ENCODE peak calls at places on chromosomes 11 and 22, in seven cellular contexts. M is body of pancreas, U is B cell, L is heart left ventricle, Q is endothelial cell of umbilical vein, C is brain microvascular endothelial cell, V is HCT116. R is an unnamed sample.

GRCh38 chr11:116948375-116948774 is 111.0 kb upstream of the APOA1 start:
- DNase-seq in M (no peak), U (no peak), C (peak; percentile 54), L (no peak), V (peak; percentile 42), Q (no peak), R (peak; percentile 27)

GRCh38 chr22:20128902-20129746 is 2.5 kb upstream of the ZDHHC8 start:
- DNase-seq in C (peak; percentile 43), U (no peak), M (peak; percentile 55), V (no peak), L (no peak), Q (peak; percentile 33), R (peak; percentile 71)

GRCh38 chr11:61429346-61429690 is 457 bp downstream of the CPSF7 start:
- DNase-seq in C (peak; percentile 28), M (peak; percentile 53), Q (peak; percentile 67), L (peak; percentile 73), V (peak; percentile 15), U (peak; percentile 90), R (peak; percentile 82)

GRCh38 chr11:45599161-45599943 is 66.1 kb downstream of the CHST1 start:
- DNase-seq in Q (no peak), L (no peak), C (no peak), U (no peak), M (no peak), V (no peak), R (no peak)

GRCh38 chr22:35392357-35392756 is 7.6 kb upstream of the MCM5 start:
- DNase-seq in U (peak; percentile 58), V (no peak), Q (no peak), C (no peak), L (no peak), M (no peak), R (no peak)

GRCh38 chr22:19706661-19707151 is 7.6 kb upstream of the SEPTIN5 start:
- DNase-seq in U (no peak), M (no peak), L (no peak), V (no peak), C (no peak), Q (no peak), R (no peak)

GRCh38 chr11:19283998-19284397 is 43.3 kb upstream of the E2F8 start:
- DNase-seq in M (no peak), U (no peak), Q (no peak), V (no peak), L (no peak), C (no peak), R (no peak)

GRCh38 chr11:47616726-47617416 is 22.7 kb upstream of the C1QTNF4 start:
- DNase-seq in U (no peak), C (peak; percentile 75), L (peak; percentile 66), Q (peak; percentile 68), M (peak; percentile 45), V (peak; percentile 21), R (peak; percentile 72)

GRCh38 chr22:42468841-42469240 is 36.6 kb upstream of the NFAM1 start:
- DNase-seq in U (no peak), L (no peak), V (no peak), C (peak; percentile 11), M (no peak), Q (no peak), R (peak; percentile 15)

GRCh38 chr11:84558085-84558905 is 1068.8 kb downstream of the DLG2 start:
- DNase-seq in Q (peak; percentile 35), C (peak; percentile 34), U (peak; percentile 46), V (peak; percentile 18), M (peak; percentile 72), L (no peak), R (peak; percentile 9)

GRCh38 chr22:43391306-43391705 is 20.5 kb upstream of the MPPED1 start:
- DNase-seq in L (no peak), M (no peak), U (no peak), C (no peak), V (no peak), Q (no peak), R (no peak)

GRCh38 chr11:102573851-102574250 is 43.3 kb upstream of the MMP7 start:
- DNase-seq in Q (no peak), C (no peak), V (no peak), L (no peak), M (no peak), U (no peak), R (peak; percentile 84)

GRCh38 chr11:77250881-77251640 is 50.4 kb downstream of the GDPD4 start:
- DNase-seq in V (no peak), C (peak; percentile 7), L (no peak), M (no peak), U (no peak), Q (peak; percentile 73), R (peak; percentile 61)

GRCh38 chr11:95705485-95706124 is 84.0 kb downstream of the FAM76B start:
- DNase-seq in C (peak; percentile 83), V (peak; percentile 82), L (peak; percentile 82), U (peak; percentile 89), M (peak; percentile 86), Q (peak; percentile 87), R (peak; percentile 76)

GRCh38 chr11:34437224-34437879 is 1.4 kb upstream of the CAT start:
- DNase-seq in V (no peak), C (no peak), Q (no peak), U (no peak), L (no peak), M (no peak), R (no peak)

GRCh38 chr11:69213964-69214363 is 58.2 kb downstream of the SMIM38 start:
- DNase-seq in V (no peak), M (no peak), U (no peak), L (no peak), Q (no peak), C (no peak), R (no peak)

GRCh38 chr11:117744471-117745280 is 52.3 kb downstream of the DSCAML1 start:
- DNase-seq in Q (no peak), V (no peak), U (no peak), C (no peak), M (no peak), L (no peak), R (no peak)

GRCh38 chr22:45997077-45997774 is 20.3 kb upstream of the WNT7B start:
- DNase-seq in L (peak; percentile 96), U (peak; percentile 49), C (peak; percentile 93), M (peak; percentile 80), V (no peak), Q (peak; percentile 98), R (peak; percentile 99)

GRCh38 chr11:134370526-134371435 is 39.0 kb downstream of the GLB1L2 start:
- DNase-seq in Q (no peak), U (no peak), M (no peak), L (peak; percentile 11), C (no peak), V (no peak), R (no peak)

GRCh38 chr22:45344339-45344738 is 34.6 kb downstream of the FAM118A start:
- DNase-seq in U (no peak), C (no peak), M (no peak), V (no peak), Q (no peak), L (no peak), R (no peak)

GRCh38 chr22:46354176-46354992 is 18.9 kb downstream of the TRMU start:
- DNase-seq in Q (no peak), M (no peak), U (no peak), L (peak; percentile 18), V (no peak), C (no peak), R (no peak)

GRCh38 chr22:30247974-30248373 is 1.4 kb upstream of the LIF start:
- DNase-seq in Q (no peak), U (no peak), L (no peak), C (no peak), V (no peak), M (no peak), R (no peak)

GRCh38 chr22:40463017-40463631 is 92.7 kb downstream of the SGSM3 start:
- DNase-seq in C (no peak), L (peak; percentile 32), V (no peak), M (no peak), U (peak; percentile 66), Q (no peak), R (no peak)

GRCh38 chr11:27902981-27903624 is 202.8 kb upstream of the BDNF start:
- DNase-seq in Q (no peak), M (no peak), L (no peak), U (no peak), V (no peak), C (peak; percentile 44), R (peak; percentile 66)

GRCh38 chr11:17752144-17752543 is 17.6 kb downstream of the KCNC1 start:
- DNase-seq in U (no peak), V (no peak), M (no peak), C (no peak), Q (no peak), L (peak; percentile 0), R (no peak)

GRCh38 chr11:94650756-94651155 is 83.6 kb downstream of the PIWIL4 start:
- DNase-seq in U (no peak), L (peak; percentile 84), C (peak; percentile 34), V (no peak), Q (no peak), M (peak; percentile 27), R (peak; percentile 91)
- TF ChIP-seq CTCF in U (no peak), L (no peak), C (no peak), V (no peak), Q (no peak), M (no peak), R (no peak)

GRCh38 chr11:123384116-123384515 is 46.0 kb upstream of the GRAMD1B start:
- DNase-seq in V (no peak), L (no peak), C (no peak), M (no peak), U (no peak), Q (no peak), R (no peak)
- TF ChIP-seq CTCF in V (no peak), L (no peak), C (no peak), M (no peak), U (no peak), Q (no peak), R (no peak)

GRCh38 chr11:93921695-93922468 is 71.5 kb upstream of the VSTM5 start:
- DNase-seq in C (peak; percentile 34), Q (peak; percentile 59), V (peak; percentile 60), L (no peak), M (peak; percentile 57), U (peak; percentile 8), R (peak; percentile 79)
- TF ChIP-seq CTCF in C (peak; percentile 93), Q (peak; percentile 82), V (peak; percentile 94), L (peak; percentile 62), M (peak; percentile 68), U (no peak), R (peak; percentile 89)

DNA sequence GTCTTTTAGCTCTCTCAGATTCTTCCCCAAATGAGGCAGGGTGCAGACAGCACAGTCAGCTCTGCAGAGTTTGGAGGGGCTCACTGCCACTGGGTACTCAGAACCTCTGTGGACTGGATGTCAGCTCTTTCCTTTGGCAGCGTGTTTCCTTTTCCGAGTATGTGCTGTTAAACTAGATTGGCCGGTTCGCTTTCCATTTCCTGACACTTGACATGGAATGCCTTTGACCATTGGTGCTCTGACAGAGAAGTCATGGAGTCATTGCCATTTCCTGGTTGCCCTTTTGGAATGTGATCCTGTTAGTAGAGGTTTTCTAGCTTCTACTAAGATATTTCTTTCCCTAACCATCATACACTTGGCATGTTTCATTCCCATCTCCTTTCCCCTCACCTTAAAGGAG is 86.7 kb downstream of the SWAP70 start:
- DNase-seq in M (no peak), V (no peak), Q (peak; percentile 38), C (no peak), U (no peak), L (no peak), R (no peak)
- TF ChIP-seq CTCF in M (no peak), V (no peak), Q (no peak), C (no peak), U (no peak), L (no peak), R (no peak)